ENCODE peak calls at places on chromosomes 12 and 14, in four cellular contexts. B is GM12878, G is HEK293T, X is H1. F is an unnamed sample.

GRCh38 chr12:51959921-51960320 is 8.4 kb downstream of the ACVR1B start:
- DNase-seq in B (no peak), G (no peak), X (no peak), F (no peak)

GRCh38 chr12:121295746-121296617 is 527 bp downstream of the CAMKK2 start:
- DNase-seq in B (no peak), G (peak), X (no peak), F (peak)

GRCh38 chr12:123441523-123442164 is 5.2 kb upstream of the RILPL2 start:
- DNase-seq in B (peak), G (no peak), X (no peak), F (no peak)

GRCh38 chr14:100441271-100441947 is 118.3 kb downstream of the SLC25A47 start:
- DNase-seq in B (no peak), G (no peak), X (no peak), F (no peak)

GRCh38 chr12:5094550-5094949 is 50.9 kb downstream of the KCNA5 start:
- DNase-seq in B (no peak), G (no peak), X (no peak), F (no peak)

GRCh38 chr12:45268672-45269406 is 52.9 kb downstream of the ANO6 start:
- DNase-seq in B (no peak), G (peak), X (no peak), F (no peak)

GRCh38 chr12:21248679-21249078 is 86.0 kb downstream of the SLCO1A2 start:
- DNase-seq in B (no peak), G (no peak), X (no peak), F (no peak)

GRCh38 chr14:30214456-30215090 is 286.9 kb upstream of the PRKD1 start:
- DNase-seq in B (peak), G (peak), X (no peak), F (no peak)

DNA sequence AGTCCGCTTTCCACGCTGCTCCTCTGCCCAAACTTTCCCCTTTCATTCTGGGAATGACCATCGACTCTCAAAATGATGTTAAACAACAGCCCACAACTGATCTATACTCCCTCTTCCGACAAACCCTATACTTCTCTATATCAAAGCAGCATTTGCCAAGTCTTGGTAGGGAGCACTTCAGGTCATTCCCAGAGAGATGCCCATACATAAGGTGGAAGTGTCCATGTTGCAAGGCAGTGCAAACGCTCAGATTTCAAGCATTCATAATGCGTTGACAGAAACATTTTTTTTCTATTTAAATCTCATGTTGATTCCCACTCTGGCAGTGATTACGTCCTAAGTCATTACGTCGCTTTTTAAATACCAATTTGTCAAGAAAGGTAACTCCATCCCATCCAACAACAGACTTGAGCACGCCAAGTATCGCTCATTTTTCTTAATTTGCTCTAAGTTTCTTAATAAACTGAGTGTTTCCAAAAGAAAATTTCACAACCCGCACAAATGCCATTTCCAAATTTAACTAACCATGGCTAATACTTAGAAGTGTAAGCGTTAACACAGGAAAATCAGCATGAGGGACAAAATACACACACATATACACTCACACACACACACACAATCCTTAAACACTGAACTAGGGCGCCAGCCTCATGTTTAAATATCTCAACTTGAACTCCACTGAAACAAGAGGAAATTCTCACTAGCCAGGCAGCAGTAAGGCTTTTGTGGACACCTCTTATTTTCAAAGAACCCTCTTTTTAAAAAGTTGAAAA is 1.1 kb downstream of the GXYLT1 start:
- DNase-seq in B (no peak), G (no peak), X (no peak), F (no peak)
- TF ChIP-seq SP1 in B (no peak), G (no peak), X (no peak), F (no peak)

GRCh38 chr12:1791104-1791927 is 29.0 kb upstream of the LRTM2 start:
- DNase-seq in B (peak), G (peak), X (no peak), F (peak)

GRCh38 chr12:1792406-1792805 is 28.0 kb upstream of the LRTM2 start:
- DNase-seq in B (no peak), G (no peak), X (no peak), F (no peak)

GRCh38 chr12:1782215-1782614 is 38.1 kb upstream of the LRTM2 start:
- DNase-seq in B (no peak), G (no peak), X (no peak), F (no peak)

GRCh38 chr12:1790470-1790869 is 29.9 kb upstream of the LRTM2 start:
- DNase-seq in B (no peak), G (no peak), X (no peak), F (no peak)

GRCh38 chr12:1787714-1788113 is 32.7 kb upstream of the LRTM2 start:
- DNase-seq in B (no peak), G (no peak), X (no peak), F (no peak)
- TF ChIP-seq SP1 in B (no peak), G (no peak), X (no peak), F (no peak)

GRCh38 chr12:49936895-49937294 is 13.6 kb upstream of the AQP2 start:
- DNase-seq in B (no peak), G (no peak), X (no peak), F (no peak)
- TF ChIP-seq SP1 in B (no peak), G (no peak), X (no peak), F (no peak)

GRCh38 chr12:106429043-106429552 is 71.5 kb downstream of the POLR3B start:
- DNase-seq in B (no peak), G (no peak), X (no peak), F (no peak)

GRCh38 chr12:106428379-106428778 is 70.8 kb downstream of the POLR3B start:
- DNase-seq in B (no peak), G (no peak), X (no peak), F (no peak)

GRCh38 chr12:106431839-106432411 is 74.4 kb downstream of the POLR3B start:
- DNase-seq in B (no peak), G (no peak), X (no peak), F (no peak)

GRCh38 chr12:106427917-106428316 is 70.4 kb downstream of the POLR3B start:
- DNase-seq in B (no peak), G (no peak), X (no peak), F (no peak)

GRCh38 chr12:106429636-106430035 is 72.1 kb downstream of the POLR3B start:
- DNase-seq in B (no peak), G (no peak), X (no peak), F (no peak)
- TF ChIP-seq SP1 in B (no peak), G (no peak), X (no peak), F (no peak)

DNA sequence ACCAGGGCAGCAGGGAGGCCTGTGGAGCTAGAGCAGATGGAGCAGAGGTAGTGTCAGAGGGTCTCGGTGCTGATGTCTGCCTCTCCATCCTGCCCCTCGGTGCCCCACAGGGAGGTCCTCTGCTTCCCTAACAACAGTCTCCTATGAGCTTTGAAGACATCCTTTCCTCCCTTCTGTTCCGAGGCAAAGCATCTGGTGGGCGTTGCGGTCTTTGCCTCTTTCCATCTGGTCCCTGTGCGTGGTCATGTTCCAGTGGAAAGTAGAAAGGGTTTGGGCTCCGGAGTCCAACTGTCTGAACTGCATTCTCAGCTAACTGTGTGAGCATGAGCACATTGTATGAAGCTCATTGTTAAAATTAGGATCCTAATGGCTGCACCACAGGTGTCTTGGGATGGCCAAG is 370.6 kb downstream of the AACS start:
- DNase-seq in B (no peak), G (no peak), X (no peak), F (no peak)
- TF ChIP-seq SP1 in B (no peak), G (no peak), X (no peak), F (no peak)

DNA sequence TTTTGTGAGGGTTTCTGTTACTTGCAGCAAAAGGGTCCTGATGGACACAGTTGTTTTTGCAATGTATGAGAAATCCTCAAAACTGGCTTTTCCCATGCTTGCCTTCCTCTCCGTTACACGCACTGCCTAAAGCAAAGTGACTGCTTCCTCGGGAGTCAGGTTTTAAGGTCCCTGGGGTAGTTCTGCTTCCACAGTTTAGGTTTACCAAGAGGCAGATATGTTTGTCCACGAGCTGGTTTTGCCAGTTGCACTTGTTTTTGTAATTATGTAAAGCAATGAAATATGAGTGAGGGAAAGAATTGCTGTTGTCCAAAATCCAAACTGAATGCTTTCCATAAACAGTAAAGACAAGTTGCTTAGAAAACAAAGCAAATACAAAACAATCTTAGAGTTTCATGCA is 290.7 kb upstream of the AMIGO2 start:
- DNase-seq in B (no peak), G (no peak), X (no peak), F (no peak)
- TF ChIP-seq SP1 in B (no peak), G (no peak), X (no peak), F (no peak)